ENCODE peak calls at places on chromosomes 11 and 22, in ten cellular contexts. One of them, this sample, is unnamed.

GRCh38 chr11:134500621-134501020 is 88.6 kb upstream of the B3GAT1 start:
- DNase-seq in left colon: no peak
- DNase-seq in KG1: no peak
- DNase-seq in neural crest cell: no peak
- DNase-seq in AG04450: no peak
- DNase-seq in K562: no peak
- DNase-seq in HAP-1: no peak
- DNase-seq in activated naive CD8-positive, alpha-beta T cell treated with anti-CD3 and anti-CD28 coated beads, Interleukin-2, amount 10 ng/mL, durations not matched to agents 7 days and 5 days: no peak
- DNase-seq in DMS53: no peak
- DNase-seq in WERI-Rb-1: no peak
- DNase-seq in this sample: no peak

GRCh38 chr22:39230261-39231196 is 14.3 kb downstream of the PDGFB start:
- DNase-seq in left colon: no peak
- DNase-seq in KG1: no peak
- DNase-seq in neural crest cell: no peak
- DNase-seq in AG04450: no peak
- DNase-seq in K562: no peak
- DNase-seq in HAP-1: no peak
- DNase-seq in activated naive CD8-positive, alpha-beta T cell treated with anti-CD3 and anti-CD28 coated beads, Interleukin-2, amount 10 ng/mL, durations not matched to agents 7 days and 5 days: no peak
- DNase-seq in DMS53: no peak
- DNase-seq in WERI-Rb-1: no peak
- DNase-seq in this sample: peak; percentile 89

GRCh38 chr11:127994736-127995135 is 592.6 kb downstream of the ETS1 start:
- DNase-seq in left colon: no peak
- DNase-seq in KG1: no peak
- DNase-seq in neural crest cell: no peak
- DNase-seq in AG04450: peak; percentile 15
- DNase-seq in K562: no peak
- DNase-seq in HAP-1: no peak
- DNase-seq in activated naive CD8-positive, alpha-beta T cell treated with anti-CD3 and anti-CD28 coated beads, Interleukin-2, amount 10 ng/mL, durations not matched to agents 7 days and 5 days: no peak
- DNase-seq in DMS53: no peak
- DNase-seq in WERI-Rb-1: no peak
- DNase-seq in this sample: no peak

GRCh38 chr22:49705216-49705600 is 122.5 kb downstream of the BRD1 start:
- DNase-seq in left colon: no peak
- DNase-seq in KG1: no peak
- DNase-seq in neural crest cell: no peak
- DNase-seq in AG04450: no peak
- DNase-seq in K562: no peak
- DNase-seq in HAP-1: no peak
- DNase-seq in activated naive CD8-positive, alpha-beta T cell treated with anti-CD3 and anti-CD28 coated beads, Interleukin-2, amount 10 ng/mL, durations not matched to agents 7 days and 5 days: no peak
- DNase-seq in DMS53: no peak
- DNase-seq in WERI-Rb-1: no peak
- DNase-seq in this sample: peak; percentile 56

GRCh38 chr11:119051440-119052162 is 5.4 kb downstream of the HYOU1 start:
- DNase-seq in left colon: no peak
- DNase-seq in KG1: no peak
- DNase-seq in neural crest cell: no peak
- DNase-seq in AG04450: no peak
- DNase-seq in K562: peak; percentile 5
- DNase-seq in HAP-1: no peak
- DNase-seq in activated naive CD8-positive, alpha-beta T cell treated with anti-CD3 and anti-CD28 coated beads, Interleukin-2, amount 10 ng/mL, durations not matched to agents 7 days and 5 days: no peak
- DNase-seq in DMS53: no peak
- DNase-seq in WERI-Rb-1: no peak
- DNase-seq in this sample: no peak

GRCh38 chr22:33544707-33545106 is 375.6 kb downstream of the LARGE1 start:
- DNase-seq in left colon: no peak
- DNase-seq in KG1: no peak
- DNase-seq in neural crest cell: no peak
- DNase-seq in AG04450: no peak
- DNase-seq in K562: no peak
- DNase-seq in HAP-1: no peak
- DNase-seq in activated naive CD8-positive, alpha-beta T cell treated with anti-CD3 and anti-CD28 coated beads, Interleukin-2, amount 10 ng/mL, durations not matched to agents 7 days and 5 days: no peak
- DNase-seq in DMS53: peak; percentile 18
- DNase-seq in WERI-Rb-1: no peak
- DNase-seq in this sample: no peak

GRCh38 chr22:38869663-38870062 is 2.4 kb downstream of the CBX6 start:
- DNase-seq in left colon: no peak
- DNase-seq in KG1: no peak
- DNase-seq in neural crest cell: no peak
- DNase-seq in AG04450: no peak
- DNase-seq in K562: no peak
- DNase-seq in HAP-1: no peak
- DNase-seq in activated naive CD8-positive, alpha-beta T cell treated with anti-CD3 and anti-CD28 coated beads, Interleukin-2, amount 10 ng/mL, durations not matched to agents 7 days and 5 days: no peak
- DNase-seq in DMS53: no peak
- DNase-seq in WERI-Rb-1: no peak
- DNase-seq in this sample: no peak

GRCh38 chr22:48844096-48844675 is 983.5 kb downstream of the BRD1 start:
- DNase-seq in left colon: no peak
- DNase-seq in KG1: no peak
- DNase-seq in neural crest cell: no peak
- DNase-seq in AG04450: no peak
- DNase-seq in K562: no peak
- DNase-seq in HAP-1: no peak
- DNase-seq in activated naive CD8-positive, alpha-beta T cell treated with anti-CD3 and anti-CD28 coated beads, Interleukin-2, amount 10 ng/mL, durations not matched to agents 7 days and 5 days: no peak
- DNase-seq in DMS53: no peak
- DNase-seq in WERI-Rb-1: no peak
- DNase-seq in this sample: no peak

GRCh38 chr11:63770763-63771162 is 2.2 kb upstream of the ZFTA start:
- DNase-seq in left colon: no peak
- DNase-seq in KG1: no peak
- DNase-seq in neural crest cell: no peak
- DNase-seq in AG04450: no peak
- DNase-seq in K562: no peak
- DNase-seq in HAP-1: no peak
- DNase-seq in activated naive CD8-positive, alpha-beta T cell treated with anti-CD3 and anti-CD28 coated beads, Interleukin-2, amount 10 ng/mL, durations not matched to agents 7 days and 5 days: no peak
- DNase-seq in DMS53: no peak
- DNase-seq in WERI-Rb-1: no peak
- DNase-seq in this sample: no peak

GRCh38 chr11:128467610-128468041 is 119.7 kb downstream of the ETS1 start:
- DNase-seq in left colon: no peak
- DNase-seq in KG1: no peak
- DNase-seq in neural crest cell: peak; percentile 21
- DNase-seq in AG04450: peak; percentile 92
- DNase-seq in K562: no peak
- DNase-seq in HAP-1: no peak
- DNase-seq in activated naive CD8-positive, alpha-beta T cell treated with anti-CD3 and anti-CD28 coated beads, Interleukin-2, amount 10 ng/mL, durations not matched to agents 7 days and 5 days: no peak
- DNase-seq in DMS53: peak; percentile 22
- DNase-seq in WERI-Rb-1: no peak
- DNase-seq in this sample: no peak

GRCh38 chr11:15969701-15970329 is 386.5 kb downstream of the SOX6 start:
- DNase-seq in left colon: no peak
- DNase-seq in KG1: no peak
- DNase-seq in neural crest cell: no peak
- DNase-seq in AG04450: peak; percentile 65
- DNase-seq in K562: no peak
- DNase-seq in HAP-1: no peak
- DNase-seq in activated naive CD8-positive, alpha-beta T cell treated with anti-CD3 and anti-CD28 coated beads, Interleukin-2, amount 10 ng/mL, durations not matched to agents 7 days and 5 days: no peak
- DNase-seq in DMS53: peak; percentile 21
- DNase-seq in WERI-Rb-1: no peak
- DNase-seq in this sample: no peak

GRCh38 chr11:117986981-117987495 is 844 bp downstream of the IL10RA start:
- DNase-seq in left colon: no peak
- DNase-seq in KG1: no peak
- DNase-seq in neural crest cell: no peak
- DNase-seq in AG04450: no peak
- DNase-seq in K562: no peak
- DNase-seq in HAP-1: no peak
- DNase-seq in activated naive CD8-positive, alpha-beta T cell treated with anti-CD3 and anti-CD28 coated beads, Interleukin-2, amount 10 ng/mL, durations not matched to agents 7 days and 5 days: peak; percentile 38
- DNase-seq in DMS53: no peak
- DNase-seq in WERI-Rb-1: no peak
- DNase-seq in this sample: no peak

GRCh38 chr11:86152006-86152862 is 83.3 kb upstream of the PICALM start:
- DNase-seq in left colon: no peak
- DNase-seq in KG1: peak; percentile 70
- DNase-seq in neural crest cell: no peak
- DNase-seq in AG04450: no peak
- DNase-seq in K562: no peak
- DNase-seq in HAP-1: no peak
- DNase-seq in activated naive CD8-positive, alpha-beta T cell treated with anti-CD3 and anti-CD28 coated beads, Interleukin-2, amount 10 ng/mL, durations not matched to agents 7 days and 5 days: no peak
- DNase-seq in DMS53: no peak
- DNase-seq in WERI-Rb-1: no peak
- DNase-seq in this sample: no peak

GRCh38 chr11:71204294-71204693 is 48.1 kb downstream of the SHANK2 start:
- DNase-seq in left colon: no peak
- DNase-seq in KG1: no peak
- DNase-seq in neural crest cell: no peak
- DNase-seq in AG04450: no peak
- DNase-seq in K562: no peak
- DNase-seq in HAP-1: no peak
- DNase-seq in activated naive CD8-positive, alpha-beta T cell treated with anti-CD3 and anti-CD28 coated beads, Interleukin-2, amount 10 ng/mL, durations not matched to agents 7 days and 5 days: no peak
- DNase-seq in DMS53: no peak
- DNase-seq in WERI-Rb-1: no peak
- DNase-seq in this sample: peak; percentile 49

GRCh38 chr11:123429336-123429735 is 733 bp upstream of the GRAMD1B start:
- DNase-seq in left colon: no peak
- DNase-seq in KG1: no peak
- DNase-seq in neural crest cell: no peak
- DNase-seq in AG04450: no peak
- DNase-seq in K562: no peak
- DNase-seq in HAP-1: no peak
- DNase-seq in activated naive CD8-positive, alpha-beta T cell treated with anti-CD3 and anti-CD28 coated beads, Interleukin-2, amount 10 ng/mL, durations not matched to agents 7 days and 5 days: no peak
- DNase-seq in DMS53: no peak
- DNase-seq in WERI-Rb-1: no peak
- DNase-seq in this sample: no peak

GRCh38 chr22:30731658-30732057 is 37.0 kb downstream of the OSBP2 start:
- DNase-seq in left colon: no peak
- DNase-seq in KG1: no peak
- DNase-seq in neural crest cell: no peak
- DNase-seq in AG04450: no peak
- DNase-seq in K562: no peak
- DNase-seq in HAP-1: no peak
- DNase-seq in activated naive CD8-positive, alpha-beta T cell treated with anti-CD3 and anti-CD28 coated beads, Interleukin-2, amount 10 ng/mL, durations not matched to agents 7 days and 5 days: no peak
- DNase-seq in DMS53: no peak
- DNase-seq in WERI-Rb-1: no peak
- DNase-seq in this sample: no peak

GRCh38 chr11:117860139-117860538 is 16.3 kb downstream of the FXYD6 start:
- DNase-seq in left colon: no peak
- DNase-seq in KG1: no peak
- DNase-seq in neural crest cell: no peak
- DNase-seq in AG04450: no peak
- DNase-seq in K562: no peak
- DNase-seq in HAP-1: no peak
- DNase-seq in activated naive CD8-positive, alpha-beta T cell treated with anti-CD3 and anti-CD28 coated beads, Interleukin-2, amount 10 ng/mL, durations not matched to agents 7 days and 5 days: no peak
- DNase-seq in DMS53: no peak
- DNase-seq in WERI-Rb-1: no peak
- DNase-seq in this sample: no peak

GRCh38 chr11:68528630-68529029 is 68.1 kb downstream of the PPP6R3 start:
- DNase-seq in left colon: no peak
- DNase-seq in KG1: no peak
- DNase-seq in neural crest cell: no peak
- DNase-seq in AG04450: no peak
- DNase-seq in K562: no peak
- DNase-seq in HAP-1: no peak
- DNase-seq in activated naive CD8-positive, alpha-beta T cell treated with anti-CD3 and anti-CD28 coated beads, Interleukin-2, amount 10 ng/mL, durations not matched to agents 7 days and 5 days: no peak
- DNase-seq in DMS53: peak; percentile 30
- DNase-seq in WERI-Rb-1: no peak
- DNase-seq in this sample: no peak

GRCh38 chr11:69984457-69985261 is 93.5 kb upstream of the ANO1 start:
- DNase-seq in left colon: no peak
- DNase-seq in KG1: no peak
- DNase-seq in neural crest cell: no peak
- DNase-seq in AG04450: no peak
- DNase-seq in K562: no peak
- DNase-seq in HAP-1: no peak
- DNase-seq in activated naive CD8-positive, alpha-beta T cell treated with anti-CD3 and anti-CD28 coated beads, Interleukin-2, amount 10 ng/mL, durations not matched to agents 7 days and 5 days: no peak
- DNase-seq in DMS53: no peak
- DNase-seq in WERI-Rb-1: no peak
- DNase-seq in this sample: peak; percentile 90